ENCODE peak calls at places on chromosome 1, in four cellular contexts. B is BJ, O is left ventricle myocardium inferior, D is tibial artery. W is an unnamed sample.

GRCh38 chr1:86423873-86424272 is at the start of gene CLCA2:
- DNase-seq in B (no peak), D (no peak), O (no peak), W (no peak)

GRCh38 chr1:64934115-64934880 is 32.1 kb downstream of the JAK1 start:
- DNase-seq in O (no peak), D (no peak), B (peak; percentile 48), W (no peak)

GRCh38 chr1:25727819-25728286 is 72.1 kb upstream of the SELENON start:
- DNase-seq in B (no peak), O (peak; percentile 82), D (no peak), W (no peak)

GRCh38 chr1:9732123-9732971 is 80.8 kb downstream of the PIK3CD start:
- DNase-seq in B (no peak), D (no peak), O (no peak), W (no peak)

GRCh38 chr1:235326719-235327558 is 1.0 kb downstream of the ARID4B start:
- DNase-seq in O (peak; percentile 34), D (peak; percentile 72), B (no peak), W (peak; percentile 60)

GRCh38 chr1:41653574-41653973 is 169.1 kb upstream of the EDN2 start:
- DNase-seq in D (no peak), B (no peak), O (no peak), W (no peak)

GRCh38 chr1:52678961-52679897 is 18.9 kb downstream of the COA7 start:
- DNase-seq in B (no peak), D (peak; percentile 17), O (no peak), W (no peak)

GRCh38 chr1:177746168-177746567 is 223.7 kb downstream of the SEC16B start:
- DNase-seq in O (no peak), D (no peak), B (no peak), W (no peak)

GRCh38 chr1:178174539-178174938 is 80.6 kb downstream of the RASAL2 start:
- DNase-seq in O (no peak), D (no peak), B (no peak), W (no peak)

GRCh38 chr1:245587435-245588105 is 432.8 kb downstream of the KIF26B start:
- DNase-seq in D (no peak), O (no peak), B (no peak), W (no peak)

GRCh38 chr1:181987334-181987870 is 74.1 kb downstream of the ZNF648 start:
- DNase-seq in O (no peak), B (no peak), D (no peak), W (no peak)

DNA sequence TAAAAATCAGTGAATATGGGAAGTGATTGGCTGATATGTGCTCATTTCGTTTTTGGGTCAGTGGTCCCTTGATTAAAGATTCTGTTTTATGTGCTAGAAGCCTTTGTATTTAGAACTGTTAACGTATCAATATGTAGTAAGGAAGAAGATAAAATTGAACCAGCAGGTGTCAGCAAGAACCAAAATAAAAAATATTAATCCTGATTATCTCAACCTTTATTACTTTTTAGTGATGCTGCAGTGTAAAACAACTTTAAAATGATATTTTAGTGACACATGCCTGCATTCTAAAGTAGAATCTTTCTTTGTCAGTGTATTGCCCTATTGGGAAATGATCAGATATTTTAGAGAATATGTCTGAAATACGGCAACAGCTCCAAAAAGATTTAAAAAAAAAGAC is 49.5 kb downstream of the NEK7 start:
- DNase-seq in O (no peak), B (no peak), D (no peak), W (no peak)
- TF ChIP-seq CTCF in O (peak; percentile 34), B (no peak), D (no peak), W (no peak)

DNA sequence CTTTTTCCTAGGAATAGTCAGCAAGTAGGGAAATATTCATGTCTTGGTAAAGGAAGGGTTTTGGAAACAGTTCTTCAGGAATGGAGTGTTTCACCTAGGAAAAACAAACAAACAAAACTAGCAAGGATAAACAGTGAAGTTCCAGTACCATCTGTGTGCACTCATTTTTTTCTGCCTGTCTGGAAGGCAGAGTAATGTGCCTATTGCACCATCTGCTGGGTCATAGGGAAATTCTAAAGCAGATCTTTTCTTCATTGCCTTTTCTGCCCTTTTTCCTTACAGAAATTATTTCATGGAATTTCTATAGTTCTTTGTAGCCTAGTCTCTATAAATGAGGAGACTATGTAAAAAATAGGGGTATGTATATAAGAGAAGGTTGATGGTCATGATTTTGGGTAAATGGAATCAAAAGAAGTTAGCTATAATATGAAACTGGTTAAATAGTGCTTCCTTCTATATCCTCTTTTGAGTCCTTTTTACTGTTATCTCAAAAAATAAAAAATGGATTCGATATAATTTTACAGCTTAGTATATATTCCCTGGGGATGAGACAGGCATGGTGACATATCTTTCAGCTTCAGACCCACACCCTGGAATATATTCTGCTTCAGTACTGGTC is 3.4 kb upstream of the HRNR start:
- DNase-seq in B (no peak), O (no peak), D (no peak), W (no peak)
- TF ChIP-seq CTCF in B (peak; percentile 18), O (peak; percentile 32), D (peak; percentile 11), W (no peak)

GRCh38 chr1:208036177-208036808 is 125.4 kb upstream of the CD34 start:
- DNase-seq in O (no peak), D (peak; percentile 27), B (no peak), W (no peak)
- TF ChIP-seq CTCF in O (peak; percentile 47), D (no peak), B (peak; percentile 17), W (no peak)

GRCh38 chr1:44819594-44820327 is 11.4 kb downstream of the BTBD19 start:
- DNase-seq in O (peak; percentile 79), D (peak; percentile 91), B (peak; percentile 79), W (peak; percentile 80)
- TF ChIP-seq CTCF in O (no peak), D (peak; percentile 8), B (no peak), W (no peak)

GRCh38 chr1:115977481-115978258 is 1.4 kb downstream of the SLC22A15 start:
- DNase-seq in B (peak; percentile 83), D (no peak), O (no peak), W (no peak)

GRCh38 chr1:115975569-115976061 is 698 bp upstream of the SLC22A15 start:
- DNase-seq in O (no peak), B (no peak), D (no peak), W (no peak)

GRCh38 chr1:115976062-115976899 is at the start of gene SLC22A15:
- DNase-seq in O (peak; percentile 76), B (no peak), D (peak; percentile 80), W (peak; percentile 63)

GRCh38 chr1:115978292-115978941 is 2.1 kb downstream of the SLC22A15 start:
- DNase-seq in B (no peak), D (no peak), O (no peak), W (no peak)

GRCh38 chr1:115976900-115977480 is 677 bp downstream of the SLC22A15 start:
- DNase-seq in B (no peak), D (no peak), O (peak; percentile 18), W (no peak)
- TF ChIP-seq CTCF in B (no peak), D (no peak), O (no peak), W (no peak)

W was measured in activated B cell treated with CpG ODN at 0.5 μM for 24 hours.